ENCODE peak calls at places on chromosomes 4 and X, in ten cellular contexts. R is hypothalamus; M is heart right ventricle; G is effector CD4-positive, alpha-beta T cell; H is NCI-H2081 treated with DMSO at 0.1 percent for 48 hours; T is naive thymus-derived CD4-positive, alpha-beta T cell; P is mammary epithelial cell; I is HFFc6; N is colonic mucosa; J is NCI-H1436. C is an unnamed sample.

GRCh38 chrX:113512700-113513395 is 672.2 kb upstream of the AMOT start:
- DNase-seq in R (no peak), M (no peak), G (no peak), H (no peak), T (no peak), P (peak), I (peak), N (no peak), J (no peak), C (no peak)

GRCh38 chrX:118423558-118423957 is 72.1 kb upstream of the DOCK11 start:
- DNase-seq in R (no peak), M (no peak), G (no peak), H (no peak), T (no peak), P (no peak), I (no peak), N (no peak), J (no peak), C (no peak)

GRCh38 chr4:117941611-117942010 is 92.7 kb upstream of the NDST3 start:
- DNase-seq in R (no peak), M (no peak), G (no peak), H (no peak), T (no peak), P (no peak), I (no peak), N (no peak), J (no peak), C (no peak)

GRCh38 chr4:100008048-100008447 is 58.0 kb upstream of the H2AZ1 start:
- DNase-seq in R (no peak), M (no peak), G (no peak), H (no peak), T (no peak), P (peak), I (peak), N (no peak), J (no peak), C (no peak)

GRCh38 chr4:110854021-110854678 is 231.3 kb upstream of the PITX2 start:
- DNase-seq in R (no peak), M (no peak), G (no peak), H (no peak), T (no peak), P (peak), I (peak), N (peak), J (no peak), C (no peak)

GRCh38 chr4:126850286-126850685 is 782.5 kb upstream of the INTU start:
- DNase-seq in R (no peak), M (no peak), G (no peak), H (no peak), T (no peak), P (peak), I (peak), N (no peak), J (no peak), C (no peak)

GRCh38 chr4:146095091-146095690 is 80.3 kb upstream of the LSM6 start:
- DNase-seq in R (peak), M (no peak), G (no peak), H (no peak), T (no peak), P (peak), I (peak), N (peak), J (peak), C (peak)

GRCh38 chrX:45506149-45506768 is 305.6 kb upstream of the DIPK2B start:
- DNase-seq in R (no peak), M (no peak), G (no peak), H (no peak), T (no peak), P (no peak), I (no peak), N (no peak), J (no peak), C (no peak)

GRCh38 chr4:188942606-188943005 is 803.4 kb downstream of the TRIML1 start:
- DNase-seq in R (no peak), M (no peak), G (no peak), H (no peak), T (no peak), P (no peak), I (no peak), N (no peak), J (no peak), C (no peak)

GRCh38 chr4:26127001-26127400 is 193.8 kb upstream of the RBPJ start:
- DNase-seq in R (no peak), M (no peak), G (no peak), H (no peak), T (no peak), P (no peak), I (no peak), N (no peak), J (no peak), C (no peak)

GRCh38 chr4:109959195-109959594 is 46.5 kb downstream of the EGF start:
- DNase-seq in R (no peak), M (no peak), G (no peak), H (no peak), T (no peak), P (no peak), I (no peak), N (no peak), J (no peak), C (no peak)

GRCh38 chrX:54950730-54951375 is 30.2 kb downstream of the TRO start:
- DNase-seq in R (no peak), M (no peak), G (no peak), H (peak), T (no peak), P (no peak), I (no peak), N (no peak), J (peak), C (no peak)

GRCh38 chrX:151359931-151360871 is 36.8 kb upstream of the VMA21 start:
- DNase-seq in R (no peak), M (peak), G (peak), H (no peak), T (peak), P (peak), I (no peak), N (peak), J (peak), C (no peak)

GRCh38 chr4:177573487-177573886 is 131.2 kb upstream of the AGA start:
- DNase-seq in R (no peak), M (no peak), G (no peak), H (no peak), T (no peak), P (peak), I (peak), N (no peak), J (no peak), C (no peak)

GRCh38 chr4:108036252-108036651 is 46.6 kb downstream of the HADH start:
- DNase-seq in R (no peak), M (no peak), G (peak), H (no peak), T (peak), P (no peak), I (no peak), N (no peak), J (no peak), C (no peak)

GRCh38 chrX:69060631-69061408 is 104.4 kb downstream of the PJA1 start:
- DNase-seq in R (no peak), M (peak), G (no peak), H (no peak), T (no peak), P (peak), I (no peak), N (peak), J (no peak), C (no peak)